ENCODE peak calls at places on chromosome 19, in seven cellular contexts. One of them, this sample, is unnamed.

GRCh38 chr19:19653597-19654147 is 9.8 kb downstream of the ATP13A1 start:
- DNase-seq in fibroblast of mammary gland: no peak
- DNase-seq in endothelial cell of umbilical vein: no peak
- DNase-seq in CD8-positive, alpha-beta memory T cell: no peak
- DNase-seq in PC-3: no peak
- DNase-seq in adrenal gland: peak
- DNase-seq in A549: no peak
- DNase-seq in this sample: peak

GRCh38 chr19:3367572-3368440 is 1.4 kb downstream of the NFIC start:
- DNase-seq in PC-3: no peak
- DNase-seq in adrenal gland: no peak
- DNase-seq in endothelial cell of umbilical vein: no peak
- DNase-seq in CD8-positive, alpha-beta memory T cell: no peak
- DNase-seq in A549: no peak
- DNase-seq in fibroblast of mammary gland: peak
- DNase-seq in this sample: peak

GRCh38 chr19:35559281-35559659 is 4.2 kb downstream of the ATP4A start:
- DNase-seq in endothelial cell of umbilical vein: no peak
- DNase-seq in CD8-positive, alpha-beta memory T cell: no peak
- DNase-seq in adrenal gland: no peak
- DNase-seq in fibroblast of mammary gland: no peak
- DNase-seq in A549: no peak
- DNase-seq in PC-3: no peak
- DNase-seq in this sample: no peak

GRCh38 chr19:2270572-2271515 is 11.1 kb downstream of the PEAK3 start:
- DNase-seq in endothelial cell of umbilical vein: peak
- DNase-seq in PC-3: peak
- DNase-seq in adrenal gland: peak
- DNase-seq in CD8-positive, alpha-beta memory T cell: peak
- DNase-seq in fibroblast of mammary gland: peak
- DNase-seq in A549: peak
- DNase-seq in this sample: peak

GRCh38 chr19:19485161-19485997 is 30.0 kb downstream of the TSSK6 start:
- DNase-seq in fibroblast of mammary gland: peak
- DNase-seq in adrenal gland: no peak
- DNase-seq in endothelial cell of umbilical vein: no peak
- DNase-seq in CD8-positive, alpha-beta memory T cell: no peak
- DNase-seq in A549: no peak
- DNase-seq in PC-3: no peak
- DNase-seq in this sample: peak

GRCh38 chr19:11181488-11181887 is 15.9 kb downstream of the KANK2 start:
- DNase-seq in fibroblast of mammary gland: no peak
- DNase-seq in endothelial cell of umbilical vein: no peak
- DNase-seq in CD8-positive, alpha-beta memory T cell: no peak
- DNase-seq in A549: no peak
- DNase-seq in PC-3: no peak
- DNase-seq in adrenal gland: no peak
- DNase-seq in this sample: no peak

GRCh38 chr19:48636859-48637448 is at the start of gene DBP:
- DNase-seq in adrenal gland: peak
- DNase-seq in fibroblast of mammary gland: no peak
- DNase-seq in PC-3: peak
- DNase-seq in endothelial cell of umbilical vein: no peak
- DNase-seq in A549: peak
- DNase-seq in CD8-positive, alpha-beta memory T cell: no peak
- DNase-seq in this sample: peak

GRCh38 chr19:16537111-16537510 is 5.1 kb downstream of the CHERP start:
- DNase-seq in A549: no peak
- DNase-seq in PC-3: no peak
- DNase-seq in adrenal gland: no peak
- DNase-seq in fibroblast of mammary gland: no peak
- DNase-seq in CD8-positive, alpha-beta memory T cell: no peak
- DNase-seq in endothelial cell of umbilical vein: no peak
- DNase-seq in this sample: peak

GRCh38 chr19:39499082-39499642 is 415 bp downstream of the DLL3 start:
- DNase-seq in A549: no peak
- DNase-seq in PC-3: no peak
- DNase-seq in adrenal gland: no peak
- DNase-seq in fibroblast of mammary gland: no peak
- DNase-seq in CD8-positive, alpha-beta memory T cell: no peak
- DNase-seq in endothelial cell of umbilical vein: no peak
- DNase-seq in this sample: no peak

GRCh38 chr19:1944088-1944915 is 3.3 kb downstream of the CSNK1G2 start:
- DNase-seq in endothelial cell of umbilical vein: no peak
- DNase-seq in fibroblast of mammary gland: no peak
- DNase-seq in PC-3: no peak
- DNase-seq in A549: no peak
- DNase-seq in CD8-positive, alpha-beta memory T cell: no peak
- DNase-seq in adrenal gland: no peak
- DNase-seq in this sample: no peak

GRCh38 chr19:51693246-51693645 is at the start of gene SPACA6:
- DNase-seq in CD8-positive, alpha-beta memory T cell: no peak
- DNase-seq in PC-3: no peak
- DNase-seq in fibroblast of mammary gland: no peak
- DNase-seq in endothelial cell of umbilical vein: no peak
- DNase-seq in adrenal gland: no peak
- DNase-seq in A549: no peak
- DNase-seq in this sample: peak

GRCh38 chr19:51692065-51692915 is 840 bp upstream of the SPACA6 start:
- DNase-seq in CD8-positive, alpha-beta memory T cell: no peak
- DNase-seq in adrenal gland: peak
- DNase-seq in A549: no peak
- DNase-seq in fibroblast of mammary gland: no peak
- DNase-seq in endothelial cell of umbilical vein: no peak
- DNase-seq in PC-3: no peak
- DNase-seq in this sample: no peak

GRCh38 chr19:55115446-55116065 is 1.9 kb downstream of the PPP1R12C start:
- DNase-seq in A549: no peak
- DNase-seq in PC-3: no peak
- DNase-seq in fibroblast of mammary gland: peak
- DNase-seq in endothelial cell of umbilical vein: peak
- DNase-seq in CD8-positive, alpha-beta memory T cell: no peak
- DNase-seq in adrenal gland: no peak
- DNase-seq in this sample: no peak

GRCh38 chr19:13054605-13055212 is 47.9 kb downstream of the LYL1 start:
- DNase-seq in A549: no peak
- DNase-seq in fibroblast of mammary gland: no peak
- DNase-seq in endothelial cell of umbilical vein: no peak
- DNase-seq in PC-3: no peak
- DNase-seq in adrenal gland: no peak
- DNase-seq in CD8-positive, alpha-beta memory T cell: no peak
- DNase-seq in this sample: peak

GRCh38 chr19:32687681-32688080 is 3.9 kb upstream of the NUDT19 start:
- DNase-seq in PC-3: no peak
- DNase-seq in adrenal gland: no peak
- DNase-seq in A549: no peak
- DNase-seq in fibroblast of mammary gland: no peak
- DNase-seq in CD8-positive, alpha-beta memory T cell: no peak
- DNase-seq in endothelial cell of umbilical vein: no peak
- DNase-seq in this sample: no peak

GRCh38 chr19:12766051-12766521 is 9.3 kb downstream of the HOOK2 start:
- DNase-seq in fibroblast of mammary gland: peak
- DNase-seq in PC-3: peak
- DNase-seq in A549: peak
- DNase-seq in CD8-positive, alpha-beta memory T cell: peak
- DNase-seq in adrenal gland: peak
- DNase-seq in endothelial cell of umbilical vein: peak
- DNase-seq in this sample: peak

GRCh38 chr19:51514866-51515481 is 13.4 kb upstream of the SIGLEC12 start:
- DNase-seq in adrenal gland: no peak
- DNase-seq in A549: peak
- DNase-seq in CD8-positive, alpha-beta memory T cell: peak
- DNase-seq in PC-3: peak
- DNase-seq in endothelial cell of umbilical vein: peak
- DNase-seq in fibroblast of mammary gland: peak
- DNase-seq in this sample: no peak

GRCh38 chr19:51702103-51702753 is 9.1 kb downstream of the SPACA6 start:
- DNase-seq in endothelial cell of umbilical vein: peak
- DNase-seq in CD8-positive, alpha-beta memory T cell: no peak
- DNase-seq in adrenal gland: peak
- DNase-seq in fibroblast of mammary gland: peak
- DNase-seq in A549: peak
- DNase-seq in PC-3: peak
- DNase-seq in this sample: peak

GRCh38 chr19:42606660-42607351 is 12.1 kb upstream of the CEACAM8 start:
- DNase-seq in fibroblast of mammary gland: peak
- DNase-seq in A549: peak
- DNase-seq in endothelial cell of umbilical vein: peak
- DNase-seq in adrenal gland: peak
- DNase-seq in CD8-positive, alpha-beta memory T cell: peak
- DNase-seq in PC-3: peak
- DNase-seq in this sample: peak

GRCh38 chr19:41264581-41265375 is 606 bp downstream of the HNRNPUL1 start:
- DNase-seq in endothelial cell of umbilical vein: peak
- DNase-seq in CD8-positive, alpha-beta memory T cell: peak
- DNase-seq in fibroblast of mammary gland: peak
- DNase-seq in A549: peak
- DNase-seq in adrenal gland: peak
- DNase-seq in PC-3: peak
- DNase-seq in this sample: peak

GRCh38 chr19:6091771-6092291 is 18.5 kb downstream of the RFX2 start:
- DNase-seq in PC-3: no peak
- DNase-seq in CD8-positive, alpha-beta memory T cell: no peak
- DNase-seq in A549: no peak
- DNase-seq in endothelial cell of umbilical vein: no peak
- DNase-seq in adrenal gland: no peak
- DNase-seq in fibroblast of mammary gland: peak
- DNase-seq in this sample: no peak

GRCh38 chr19:7979011-7979410 is 26.4 kb downstream of the ELAVL1 start:
- DNase-seq in PC-3: no peak
- DNase-seq in fibroblast of mammary gland: no peak
- DNase-seq in A549: no peak
- DNase-seq in CD8-positive, alpha-beta memory T cell: no peak
- DNase-seq in endothelial cell of umbilical vein: no peak
- DNase-seq in adrenal gland: no peak
- DNase-seq in this sample: no peak

GRCh38 chr19:57537953-57538547 is 10.9 kb downstream of the ZNF549 start:
- DNase-seq in CD8-positive, alpha-beta memory T cell: no peak
- DNase-seq in PC-3: no peak
- DNase-seq in A549: no peak
- DNase-seq in adrenal gland: no peak
- DNase-seq in endothelial cell of umbilical vein: no peak
- DNase-seq in fibroblast of mammary gland: peak
- DNase-seq in this sample: no peak

GRCh38 chr19:33325920-33326319 is 23.6 kb upstream of the CEBPA start:
- DNase-seq in A549: no peak
- DNase-seq in endothelial cell of umbilical vein: no peak
- DNase-seq in adrenal gland: no peak
- DNase-seq in PC-3: no peak
- DNase-seq in CD8-positive, alpha-beta memory T cell: no peak
- DNase-seq in fibroblast of mammary gland: peak
- DNase-seq in this sample: peak

GRCh38 chr19:918152-918437 is 962 bp downstream of the KISS1R start:
- DNase-seq in A549: no peak
- DNase-seq in adrenal gland: no peak
- DNase-seq in PC-3: no peak
- DNase-seq in CD8-positive, alpha-beta memory T cell: no peak
- DNase-seq in fibroblast of mammary gland: no peak
- DNase-seq in endothelial cell of umbilical vein: no peak
- DNase-seq in this sample: no peak

GRCh38 chr19:920051-920857 is 3.1 kb downstream of the KISS1R start:
- DNase-seq in fibroblast of mammary gland: no peak
- DNase-seq in adrenal gland: peak
- DNase-seq in CD8-positive, alpha-beta memory T cell: peak
- DNase-seq in A549: no peak
- DNase-seq in endothelial cell of umbilical vein: no peak
- DNase-seq in PC-3: peak
- DNase-seq in this sample: no peak

GRCh38 chr19:918481-919156 is 1.5 kb downstream of the KISS1R start:
- DNase-seq in PC-3: peak
- DNase-seq in A549: no peak
- DNase-seq in fibroblast of mammary gland: no peak
- DNase-seq in adrenal gland: no peak
- DNase-seq in endothelial cell of umbilical vein: no peak
- DNase-seq in CD8-positive, alpha-beta memory T cell: no peak
- DNase-seq in this sample: no peak

GRCh38 chr19:917323-918151 is at the start of gene KISS1R:
- DNase-seq in A549: peak
- DNase-seq in endothelial cell of umbilical vein: no peak
- DNase-seq in CD8-positive, alpha-beta memory T cell: no peak
- DNase-seq in adrenal gland: peak
- DNase-seq in fibroblast of mammary gland: no peak
- DNase-seq in PC-3: peak
- DNase-seq in this sample: no peak

GRCh38 chr19:919157-920050 is 2.3 kb downstream of the KISS1R start:
- DNase-seq in adrenal gland: peak
- DNase-seq in PC-3: peak
- DNase-seq in A549: no peak
- DNase-seq in CD8-positive, alpha-beta memory T cell: no peak
- DNase-seq in endothelial cell of umbilical vein: no peak
- DNase-seq in fibroblast of mammary gland: no peak
- DNase-seq in this sample: no peak
- H3K4me3 ChIP-seq in adrenal gland: no peak
- H3K4me3 ChIP-seq in PC-3: peak
- H3K4me3 ChIP-seq in A549: no peak
- H3K4me3 ChIP-seq in CD8-positive, alpha-beta memory T cell: peak
- H3K4me3 ChIP-seq in endothelial cell of umbilical vein: no peak
- H3K4me3 ChIP-seq in fibroblast of mammary gland: no peak
- H3K4me3 ChIP-seq in this sample: no peak

DNA sequence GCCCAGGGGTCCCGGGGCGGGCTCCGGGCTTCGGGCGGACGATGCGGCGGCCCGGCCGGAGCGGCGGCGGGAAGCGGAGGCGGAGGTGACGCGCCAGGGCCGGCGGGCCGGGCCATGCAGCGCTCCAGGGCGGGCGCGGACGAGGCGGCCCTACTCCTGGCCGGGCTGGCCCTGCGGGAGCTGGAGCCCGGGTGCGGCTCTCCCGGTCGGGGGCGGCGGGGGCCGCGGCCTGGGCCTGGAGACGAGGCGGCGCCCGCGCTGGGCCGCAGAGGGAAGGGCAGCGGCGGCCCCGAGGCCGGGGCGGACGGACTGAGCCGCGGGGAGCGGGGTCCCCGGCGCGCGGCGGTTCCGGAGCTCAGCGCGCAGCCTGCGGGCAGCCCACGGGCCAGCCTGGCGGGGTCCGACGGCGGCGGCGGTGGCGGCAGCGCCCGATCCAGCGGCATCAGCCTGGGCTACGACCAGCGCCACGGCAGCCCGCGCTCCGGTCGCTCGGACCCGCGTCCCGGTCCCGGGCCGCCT is 362 bp downstream of the WTIP start:
- DNase-seq in fibroblast of mammary gland: peak
- DNase-seq in A549: peak
- DNase-seq in CD8-positive, alpha-beta memory T cell: no peak
- DNase-seq in endothelial cell of umbilical vein: peak
- DNase-seq in adrenal gland: no peak
- DNase-seq in PC-3: peak
- DNase-seq in this sample: peak
- H3K4me3 ChIP-seq in fibroblast of mammary gland: peak
- H3K4me3 ChIP-seq in A549: peak
- H3K4me3 ChIP-seq in CD8-positive, alpha-beta memory T cell: no peak
- H3K4me3 ChIP-seq in endothelial cell of umbilical vein: peak
- H3K4me3 ChIP-seq in adrenal gland: no peak
- H3K4me3 ChIP-seq in PC-3: peak
- H3K4me3 ChIP-seq in this sample: peak

GRCh38 chr19:4369109-4369887 is 25.9 kb downstream of the MPND start:
- DNase-seq in adrenal gland: peak
- DNase-seq in A549: no peak
- DNase-seq in PC-3: no peak
- DNase-seq in fibroblast of mammary gland: peak
- DNase-seq in endothelial cell of umbilical vein: no peak
- DNase-seq in CD8-positive, alpha-beta memory T cell: peak
- DNase-seq in this sample: peak
- H3K4me3 ChIP-seq in adrenal gland: no peak
- H3K4me3 ChIP-seq in A549: no peak
- H3K4me3 ChIP-seq in PC-3: no peak
- H3K4me3 ChIP-seq in fibroblast of mammary gland: no peak
- H3K4me3 ChIP-seq in endothelial cell of umbilical vein: no peak
- H3K4me3 ChIP-seq in CD8-positive, alpha-beta memory T cell: peak
- H3K4me3 ChIP-seq in this sample: no peak

GRCh38 chr19:46613525-46613924 is 11.4 kb downstream of the PTGIR start:
- DNase-seq in fibroblast of mammary gland: no peak
- DNase-seq in endothelial cell of umbilical vein: no peak
- DNase-seq in PC-3: no peak
- DNase-seq in adrenal gland: no peak
- DNase-seq in CD8-positive, alpha-beta memory T cell: no peak
- DNase-seq in A549: no peak
- DNase-seq in this sample: no peak
- H3K4me3 ChIP-seq in fibroblast of mammary gland: no peak
- H3K4me3 ChIP-seq in endothelial cell of umbilical vein: no peak
- H3K4me3 ChIP-seq in PC-3: no peak
- H3K4me3 ChIP-seq in adrenal gland: no peak
- H3K4me3 ChIP-seq in CD8-positive, alpha-beta memory T cell: no peak
- H3K4me3 ChIP-seq in A549: no peak
- H3K4me3 ChIP-seq in this sample: no peak